ENCODE peak calls at places on chromosome 2, in six cellular contexts. One of them, this sample, is unnamed.

GRCh38 chr2:108215794-108216211 is 24.0 kb upstream of the SULT1C3 start:
- DNase-seq in ACHN: peak; percentile 64
- DNase-seq in nephron progenitor cell: no peak
- DNase-seq in sciatic nerve: no peak
- DNase-seq in hippocampal formation: no peak
- DNase-seq in astrocyte of the hippocampus: peak; percentile 18
- DNase-seq in this sample: peak; percentile 78

GRCh38 chr2:20013061-20013721 is 723 bp upstream of the MATN3 start:
- DNase-seq in ACHN: no peak
- DNase-seq in nephron progenitor cell: no peak
- DNase-seq in sciatic nerve: no peak
- DNase-seq in hippocampal formation: no peak
- DNase-seq in astrocyte of the hippocampus: no peak
- DNase-seq in this sample: peak; percentile 40

GRCh38 chr2:195489101-195489500 is 167.9 kb upstream of the SLC39A10 start:
- DNase-seq in ACHN: no peak
- DNase-seq in nephron progenitor cell: no peak
- DNase-seq in sciatic nerve: no peak
- DNase-seq in hippocampal formation: no peak
- DNase-seq in astrocyte of the hippocampus: no peak
- DNase-seq in this sample: no peak

GRCh38 chr2:108593547-108594098 is 59.4 kb downstream of the LIMS1 start:
- DNase-seq in ACHN: peak; percentile 62
- DNase-seq in nephron progenitor cell: no peak
- DNase-seq in sciatic nerve: no peak
- DNase-seq in hippocampal formation: no peak
- DNase-seq in astrocyte of the hippocampus: peak; percentile 92
- DNase-seq in this sample: no peak

GRCh38 chr2:173109253-173110188 is 33.9 kb downstream of the MAP3K20 start:
- DNase-seq in ACHN: peak; percentile 52
- DNase-seq in nephron progenitor cell: no peak
- DNase-seq in sciatic nerve: no peak
- DNase-seq in hippocampal formation: no peak
- DNase-seq in astrocyte of the hippocampus: peak; percentile 62
- DNase-seq in this sample: no peak

GRCh38 chr2:129885735-129886134 is 93.7 kb upstream of the RAB6C start:
- DNase-seq in ACHN: no peak
- DNase-seq in nephron progenitor cell: peak; percentile 35
- DNase-seq in sciatic nerve: no peak
- DNase-seq in hippocampal formation: no peak
- DNase-seq in astrocyte of the hippocampus: no peak
- DNase-seq in this sample: peak; percentile 50

GRCh38 chr2:42084231-42084671 is 36.4 kb downstream of the PKDCC start:
- DNase-seq in ACHN: no peak
- DNase-seq in nephron progenitor cell: no peak
- DNase-seq in sciatic nerve: no peak
- DNase-seq in hippocampal formation: no peak
- DNase-seq in astrocyte of the hippocampus: peak; percentile 80
- DNase-seq in this sample: peak; percentile 80

GRCh38 chr2:61158356-61158944 is 3.5 kb upstream of the C2orf74 start:
- DNase-seq in ACHN: no peak
- DNase-seq in nephron progenitor cell: no peak
- DNase-seq in sciatic nerve: no peak
- DNase-seq in hippocampal formation: no peak
- DNase-seq in astrocyte of the hippocampus: no peak
- DNase-seq in this sample: no peak

GRCh38 chr2:233807215-233807865 is 29.2 kb downstream of the MROH2A start:
- DNase-seq in ACHN: no peak
- DNase-seq in nephron progenitor cell: no peak
- DNase-seq in sciatic nerve: peak; percentile 41
- DNase-seq in hippocampal formation: no peak
- DNase-seq in astrocyte of the hippocampus: no peak
- DNase-seq in this sample: no peak

GRCh38 chr2:205025580-205026240 is 480.4 kb downstream of the PARD3B start:
- DNase-seq in ACHN: peak; percentile 7
- DNase-seq in nephron progenitor cell: no peak
- DNase-seq in sciatic nerve: no peak
- DNase-seq in hippocampal formation: no peak
- DNase-seq in astrocyte of the hippocampus: no peak
- DNase-seq in this sample: no peak

GRCh38 chr2:70962211-70962884 is 16.1 kb upstream of the ANKRD53 start:
- DNase-seq in ACHN: no peak
- DNase-seq in nephron progenitor cell: no peak
- DNase-seq in sciatic nerve: peak; percentile 34
- DNase-seq in hippocampal formation: no peak
- DNase-seq in astrocyte of the hippocampus: no peak
- DNase-seq in this sample: no peak

This sample was measured in left kidney.